ENCODE peak calls at places on chromosomes 12 and 14, in six cellular contexts. One of them, this sample, is unnamed.
A peak's percentile ranks its signal among the peaks of the same experiment; 100 is the strongest.

GRCh38 chr12:47904647-47905312 is at the start of gene VDR:
- DNase-seq in effector memory CD8-positive, alpha-beta T cell: peak; percentile 47
- DNase-seq in IMR-90: peak; percentile 65
- DNase-seq in ACHN: peak; percentile 89
- DNase-seq in stimulated activated CD8-positive, alpha-beta memory T cell treated with anti-CD3 and anti-CD28 coated beads, Interleukin-7, amount 100 ng/mL, for 24 hours: peak; percentile 42
- DNase-seq in effector memory CD4-positive, alpha-beta T cell: peak; percentile 66
- DNase-seq in this sample: peak; percentile 82

GRCh38 chr12:123026094-123026853 is 45.8 kb downstream of the ARL6IP4 start:
- DNase-seq in effector memory CD8-positive, alpha-beta T cell: no peak
- DNase-seq in IMR-90: no peak
- DNase-seq in ACHN: no peak
- DNase-seq in stimulated activated CD8-positive, alpha-beta memory T cell treated with anti-CD3 and anti-CD28 coated beads, Interleukin-7, amount 100 ng/mL, for 24 hours: no peak
- DNase-seq in effector memory CD4-positive, alpha-beta T cell: no peak
- DNase-seq in this sample: no peak

GRCh38 chr12:3293013-3293412 is 198.0 kb upstream of the PRMT8 start:
- DNase-seq in effector memory CD8-positive, alpha-beta T cell: no peak
- DNase-seq in IMR-90: no peak
- DNase-seq in ACHN: no peak
- DNase-seq in stimulated activated CD8-positive, alpha-beta memory T cell treated with anti-CD3 and anti-CD28 coated beads, Interleukin-7, amount 100 ng/mL, for 24 hours: no peak
- DNase-seq in effector memory CD4-positive, alpha-beta T cell: no peak
- DNase-seq in this sample: no peak

GRCh38 chr12:56880416-56881035 is 53.7 kb downstream of the SDR9C7 start:
- DNase-seq in effector memory CD8-positive, alpha-beta T cell: no peak
- DNase-seq in IMR-90: no peak
- DNase-seq in ACHN: peak; percentile 37
- DNase-seq in stimulated activated CD8-positive, alpha-beta memory T cell treated with anti-CD3 and anti-CD28 coated beads, Interleukin-7, amount 100 ng/mL, for 24 hours: no peak
- DNase-seq in effector memory CD4-positive, alpha-beta T cell: no peak
- DNase-seq in this sample: no peak

GRCh38 chr12:63041601-63042000 is 106.7 kb upstream of the PPM1H start:
- DNase-seq in effector memory CD8-positive, alpha-beta T cell: no peak
- DNase-seq in IMR-90: no peak
- DNase-seq in ACHN: no peak
- DNase-seq in stimulated activated CD8-positive, alpha-beta memory T cell treated with anti-CD3 and anti-CD28 coated beads, Interleukin-7, amount 100 ng/mL, for 24 hours: no peak
- DNase-seq in effector memory CD4-positive, alpha-beta T cell: no peak
- DNase-seq in this sample: no peak

GRCh38 chr12:65023485-65023884 is 97.6 kb downstream of the WIF1 start:
- DNase-seq in effector memory CD8-positive, alpha-beta T cell: no peak
- DNase-seq in IMR-90: no peak
- DNase-seq in ACHN: no peak
- DNase-seq in stimulated activated CD8-positive, alpha-beta memory T cell treated with anti-CD3 and anti-CD28 coated beads, Interleukin-7, amount 100 ng/mL, for 24 hours: no peak
- DNase-seq in effector memory CD4-positive, alpha-beta T cell: no peak
- DNase-seq in this sample: no peak

GRCh38 chr12:64010069-64010686 is 165.7 kb downstream of the SRGAP1 start:
- DNase-seq in effector memory CD8-positive, alpha-beta T cell: no peak
- DNase-seq in IMR-90: peak; percentile 95
- DNase-seq in ACHN: peak; percentile 98
- DNase-seq in stimulated activated CD8-positive, alpha-beta memory T cell treated with anti-CD3 and anti-CD28 coated beads, Interleukin-7, amount 100 ng/mL, for 24 hours: no peak
- DNase-seq in effector memory CD4-positive, alpha-beta T cell: no peak
- DNase-seq in this sample: no peak

GRCh38 chr12:101967506-101967905 is 90.1 kb downstream of the DRAM1 start:
- DNase-seq in effector memory CD8-positive, alpha-beta T cell: peak; percentile 2
- DNase-seq in IMR-90: no peak
- DNase-seq in ACHN: no peak
- DNase-seq in stimulated activated CD8-positive, alpha-beta memory T cell treated with anti-CD3 and anti-CD28 coated beads, Interleukin-7, amount 100 ng/mL, for 24 hours: no peak
- DNase-seq in effector memory CD4-positive, alpha-beta T cell: no peak
- DNase-seq in this sample: no peak

GRCh38 chr12:106195638-106196037 is 52.2 kb downstream of the CKAP4 start:
- DNase-seq in effector memory CD8-positive, alpha-beta T cell: no peak
- DNase-seq in IMR-90: peak; percentile 10
- DNase-seq in ACHN: no peak
- DNase-seq in stimulated activated CD8-positive, alpha-beta memory T cell treated with anti-CD3 and anti-CD28 coated beads, Interleukin-7, amount 100 ng/mL, for 24 hours: no peak
- DNase-seq in effector memory CD4-positive, alpha-beta T cell: no peak
- DNase-seq in this sample: no peak

GRCh38 chr12:51549637-51550036 is 41.4 kb upstream of the SCN8A start:
- DNase-seq in effector memory CD8-positive, alpha-beta T cell: no peak
- DNase-seq in IMR-90: peak; percentile 15
- DNase-seq in ACHN: no peak
- DNase-seq in stimulated activated CD8-positive, alpha-beta memory T cell treated with anti-CD3 and anti-CD28 coated beads, Interleukin-7, amount 100 ng/mL, for 24 hours: no peak
- DNase-seq in effector memory CD4-positive, alpha-beta T cell: no peak
- DNase-seq in this sample: no peak

GRCh38 chr12:64706366-64706765 is 52.8 kb downstream of the GNS start:
- DNase-seq in effector memory CD8-positive, alpha-beta T cell: no peak
- DNase-seq in IMR-90: no peak
- DNase-seq in ACHN: no peak
- DNase-seq in stimulated activated CD8-positive, alpha-beta memory T cell treated with anti-CD3 and anti-CD28 coated beads, Interleukin-7, amount 100 ng/mL, for 24 hours: no peak
- DNase-seq in effector memory CD4-positive, alpha-beta T cell: no peak
- DNase-seq in this sample: no peak

GRCh38 chr12:127588224-127588623 is 678.7 kb upstream of the TMEM132C start:
- DNase-seq in effector memory CD8-positive, alpha-beta T cell: no peak
- DNase-seq in IMR-90: peak; percentile 90
- DNase-seq in ACHN: no peak
- DNase-seq in stimulated activated CD8-positive, alpha-beta memory T cell treated with anti-CD3 and anti-CD28 coated beads, Interleukin-7, amount 100 ng/mL, for 24 hours: no peak
- DNase-seq in effector memory CD4-positive, alpha-beta T cell: no peak
- DNase-seq in this sample: peak; percentile 65

GRCh38 chr12:75591628-75592027 is 80.2 kb upstream of the KRR1 start:
- DNase-seq in effector memory CD8-positive, alpha-beta T cell: no peak
- DNase-seq in IMR-90: peak; percentile 34
- DNase-seq in ACHN: no peak
- DNase-seq in stimulated activated CD8-positive, alpha-beta memory T cell treated with anti-CD3 and anti-CD28 coated beads, Interleukin-7, amount 100 ng/mL, for 24 hours: no peak
- DNase-seq in effector memory CD4-positive, alpha-beta T cell: no peak
- DNase-seq in this sample: no peak

GRCh38 chr12:26121841-26122680 is 2.8 kb downstream of the BHLHE41 start:
- DNase-seq in effector memory CD8-positive, alpha-beta T cell: no peak
- DNase-seq in IMR-90: peak; percentile 34
- DNase-seq in ACHN: peak; percentile 37
- DNase-seq in stimulated activated CD8-positive, alpha-beta memory T cell treated with anti-CD3 and anti-CD28 coated beads, Interleukin-7, amount 100 ng/mL, for 24 hours: no peak
- DNase-seq in effector memory CD4-positive, alpha-beta T cell: no peak
- DNase-seq in this sample: peak; percentile 32

GRCh38 chr14:89040438-89041244 is 216.2 kb downstream of the TTC8 start:
- DNase-seq in effector memory CD8-positive, alpha-beta T cell: peak; percentile 75
- DNase-seq in IMR-90: peak; percentile 86
- DNase-seq in ACHN: peak; percentile 82
- DNase-seq in stimulated activated CD8-positive, alpha-beta memory T cell treated with anti-CD3 and anti-CD28 coated beads, Interleukin-7, amount 100 ng/mL, for 24 hours: peak; percentile 80
- DNase-seq in effector memory CD4-positive, alpha-beta T cell: peak; percentile 59
- DNase-seq in this sample: peak; percentile 79

This sample was measured in RKO.